ENCODE peak calls at places on chromosomes 4 and X, in seven cellular contexts. One of them, this sample, is unnamed.
A peak's percentile ranks its signal among the peaks of the same experiment; 100 is the strongest.

GRCh38 chrX:16834811-16835210 is 35.4 kb downstream of the RBBP7 start:
- DNase-seq in activated CD4-positive, alpha-beta T cell treated with anti-CD3 and anti-CD28 coated beads, Interleukin-2, amount 50 U/mL, for 1 hour: no peak
- DNase-seq in activated T-cell treated with anti-CD3 and anti-CD28 coated beads for 1 hour: no peak
- DNase-seq in heart left ventricle: no peak
- DNase-seq in hypothalamus: no peak
- DNase-seq in HS-5: no peak
- DNase-seq in left colon: no peak
- DNase-seq in this sample: no peak

GRCh38 chrX:129876734-129877395 is 29.1 kb upstream of the UTP14A start:
- DNase-seq in left colon: no peak
- DNase-seq in hypothalamus: no peak
- DNase-seq in heart left ventricle: no peak
- DNase-seq in activated T-cell treated with anti-CD3 and anti-CD28 coated beads for 1 hour: no peak
- DNase-seq in activated CD4-positive, alpha-beta T cell treated with anti-CD3 and anti-CD28 coated beads, Interleukin-2, amount 50 U/mL, for 1 hour: no peak
- DNase-seq in HS-5: peak; percentile 9
- DNase-seq in this sample: no peak

GRCh38 chrX:129606918-129607317 is 47.8 kb downstream of the APLN start:
- DNase-seq in activated T-cell treated with anti-CD3 and anti-CD28 coated beads for 1 hour: peak; percentile 22
- DNase-seq in HS-5: peak; percentile 10
- DNase-seq in hypothalamus: peak; percentile 15
- DNase-seq in heart left ventricle: no peak
- DNase-seq in activated CD4-positive, alpha-beta T cell treated with anti-CD3 and anti-CD28 coated beads, Interleukin-2, amount 50 U/mL, for 1 hour: peak; percentile 50
- DNase-seq in left colon: no peak
- DNase-seq in this sample: peak; percentile 25

GRCh38 chr4:100450449-100450848 is 67.4 kb downstream of the EMCN start:
- DNase-seq in activated CD4-positive, alpha-beta T cell treated with anti-CD3 and anti-CD28 coated beads, Interleukin-2, amount 50 U/mL, for 1 hour: no peak
- DNase-seq in hypothalamus: no peak
- DNase-seq in activated T-cell treated with anti-CD3 and anti-CD28 coated beads for 1 hour: no peak
- DNase-seq in left colon: no peak
- DNase-seq in HS-5: peak; percentile 24
- DNase-seq in heart left ventricle: no peak
- DNase-seq in this sample: no peak

GRCh38 chr4:743463-744211 is 38.0 kb downstream of the PCGF3 start:
- DNase-seq in heart left ventricle: no peak
- DNase-seq in activated CD4-positive, alpha-beta T cell treated with anti-CD3 and anti-CD28 coated beads, Interleukin-2, amount 50 U/mL, for 1 hour: no peak
- DNase-seq in activated T-cell treated with anti-CD3 and anti-CD28 coated beads for 1 hour: no peak
- DNase-seq in left colon: no peak
- DNase-seq in HS-5: no peak
- DNase-seq in hypothalamus: no peak
- DNase-seq in this sample: no peak

GRCh38 chrX:24025741-24026402 is 1.1 kb downstream of the KLHL15 start:
- DNase-seq in hypothalamus: peak; percentile 39
- DNase-seq in activated T-cell treated with anti-CD3 and anti-CD28 coated beads for 1 hour: peak; percentile 0
- DNase-seq in heart left ventricle: no peak
- DNase-seq in activated CD4-positive, alpha-beta T cell treated with anti-CD3 and anti-CD28 coated beads, Interleukin-2, amount 50 U/mL, for 1 hour: no peak
- DNase-seq in left colon: no peak
- DNase-seq in HS-5: no peak
- DNase-seq in this sample: peak; percentile 5

GRCh38 chr4:124713213-124713592 is 671 bp upstream of the ANKRD50 start:
- DNase-seq in HS-5: peak; percentile 58
- DNase-seq in heart left ventricle: peak; percentile 85
- DNase-seq in left colon: peak; percentile 60
- DNase-seq in activated CD4-positive, alpha-beta T cell treated with anti-CD3 and anti-CD28 coated beads, Interleukin-2, amount 50 U/mL, for 1 hour: no peak
- DNase-seq in hypothalamus: peak; percentile 44
- DNase-seq in activated T-cell treated with anti-CD3 and anti-CD28 coated beads for 1 hour: no peak
- DNase-seq in this sample: peak; percentile 13

GRCh38 chrX:72016881-72017783 is 106.5 kb downstream of the NHSL2 start:
- DNase-seq in HS-5: no peak
- DNase-seq in left colon: no peak
- DNase-seq in hypothalamus: no peak
- DNase-seq in activated CD4-positive, alpha-beta T cell treated with anti-CD3 and anti-CD28 coated beads, Interleukin-2, amount 50 U/mL, for 1 hour: no peak
- DNase-seq in activated T-cell treated with anti-CD3 and anti-CD28 coated beads for 1 hour: no peak
- DNase-seq in heart left ventricle: no peak
- DNase-seq in this sample: no peak

GRCh38 chr4:2817701-2818350 is 24.9 kb downstream of the SH3BP2 start:
- DNase-seq in heart left ventricle: peak; percentile 67
- DNase-seq in HS-5: no peak
- DNase-seq in hypothalamus: no peak
- DNase-seq in activated CD4-positive, alpha-beta T cell treated with anti-CD3 and anti-CD28 coated beads, Interleukin-2, amount 50 U/mL, for 1 hour: peak; percentile 28
- DNase-seq in left colon: no peak
- DNase-seq in activated T-cell treated with anti-CD3 and anti-CD28 coated beads for 1 hour: no peak
- DNase-seq in this sample: no peak

GRCh38 chrX:131306602-131307001 is 17.5 kb upstream of the IGSF1 start:
- DNase-seq in activated T-cell treated with anti-CD3 and anti-CD28 coated beads for 1 hour: no peak
- DNase-seq in left colon: no peak
- DNase-seq in hypothalamus: no peak
- DNase-seq in activated CD4-positive, alpha-beta T cell treated with anti-CD3 and anti-CD28 coated beads, Interleukin-2, amount 50 U/mL, for 1 hour: no peak
- DNase-seq in HS-5: no peak
- DNase-seq in heart left ventricle: no peak
- DNase-seq in this sample: no peak

GRCh38 chrX:129842510-129843208 is 1.0 kb downstream of the ZDHHC9 start:
- DNase-seq in activated CD4-positive, alpha-beta T cell treated with anti-CD3 and anti-CD28 coated beads, Interleukin-2, amount 50 U/mL, for 1 hour: no peak
- DNase-seq in hypothalamus: peak; percentile 0
- DNase-seq in left colon: peak; percentile 47
- DNase-seq in HS-5: no peak
- DNase-seq in heart left ventricle: no peak
- DNase-seq in activated T-cell treated with anti-CD3 and anti-CD28 coated beads for 1 hour: no peak
- DNase-seq in this sample: peak; percentile 15

GRCh38 chr4:96472103-96472867 is 632.4 kb downstream of the PDHA2 start:
- DNase-seq in activated CD4-positive, alpha-beta T cell treated with anti-CD3 and anti-CD28 coated beads, Interleukin-2, amount 50 U/mL, for 1 hour: no peak
- DNase-seq in hypothalamus: no peak
- DNase-seq in left colon: no peak
- DNase-seq in heart left ventricle: no peak
- DNase-seq in HS-5: no peak
- DNase-seq in activated T-cell treated with anti-CD3 and anti-CD28 coated beads for 1 hour: no peak
- DNase-seq in this sample: no peak

GRCh38 chrX:66914082-66914481 is 275.2 kb upstream of the EDA2R start:
- DNase-seq in heart left ventricle: no peak
- DNase-seq in activated T-cell treated with anti-CD3 and anti-CD28 coated beads for 1 hour: no peak
- DNase-seq in hypothalamus: no peak
- DNase-seq in left colon: no peak
- DNase-seq in HS-5: no peak
- DNase-seq in activated CD4-positive, alpha-beta T cell treated with anti-CD3 and anti-CD28 coated beads, Interleukin-2, amount 50 U/mL, for 1 hour: no peak
- DNase-seq in this sample: peak; percentile 46

GRCh38 chr4:17138847-17139246 is 240.4 kb upstream of the LDB2 start:
- DNase-seq in activated T-cell treated with anti-CD3 and anti-CD28 coated beads for 1 hour: no peak
- DNase-seq in HS-5: no peak
- DNase-seq in heart left ventricle: no peak
- DNase-seq in hypothalamus: no peak
- DNase-seq in activated CD4-positive, alpha-beta T cell treated with anti-CD3 and anti-CD28 coated beads, Interleukin-2, amount 50 U/mL, for 1 hour: no peak
- DNase-seq in left colon: no peak
- DNase-seq in this sample: no peak

GRCh38 chr4:42284030-42284429 is 113.3 kb upstream of the SHISA3 start:
- DNase-seq in activated T-cell treated with anti-CD3 and anti-CD28 coated beads for 1 hour: no peak
- DNase-seq in left colon: no peak
- DNase-seq in activated CD4-positive, alpha-beta T cell treated with anti-CD3 and anti-CD28 coated beads, Interleukin-2, amount 50 U/mL, for 1 hour: no peak
- DNase-seq in heart left ventricle: no peak
- DNase-seq in hypothalamus: no peak
- DNase-seq in HS-5: no peak
- DNase-seq in this sample: no peak

GRCh38 chrX:129360175-129360574 is 163.1 kb downstream of the SMARCA1 start:
- DNase-seq in activated CD4-positive, alpha-beta T cell treated with anti-CD3 and anti-CD28 coated beads, Interleukin-2, amount 50 U/mL, for 1 hour: peak; percentile 4
- DNase-seq in hypothalamus: peak; percentile 0
- DNase-seq in activated T-cell treated with anti-CD3 and anti-CD28 coated beads for 1 hour: peak; percentile 5
- DNase-seq in HS-5: peak; percentile 2
- DNase-seq in left colon: no peak
- DNase-seq in heart left ventricle: no peak
- DNase-seq in this sample: peak; percentile 6

GRCh38 chr4:152591876-152592275 is 56.0 kb upstream of the FBXW7 start:
- DNase-seq in activated CD4-positive, alpha-beta T cell treated with anti-CD3 and anti-CD28 coated beads, Interleukin-2, amount 50 U/mL, for 1 hour: no peak
- DNase-seq in HS-5: no peak
- DNase-seq in activated T-cell treated with anti-CD3 and anti-CD28 coated beads for 1 hour: no peak
- DNase-seq in hypothalamus: no peak
- DNase-seq in left colon: no peak
- DNase-seq in heart left ventricle: no peak
- DNase-seq in this sample: no peak

GRCh38 chr4:186260504-186261448 is 5.2 kb upstream of the F11 start:
- DNase-seq in activated T-cell treated with anti-CD3 and anti-CD28 coated beads for 1 hour: no peak
- DNase-seq in HS-5: peak; percentile 57
- DNase-seq in activated CD4-positive, alpha-beta T cell treated with anti-CD3 and anti-CD28 coated beads, Interleukin-2, amount 50 U/mL, for 1 hour: no peak
- DNase-seq in heart left ventricle: no peak
- DNase-seq in hypothalamus: no peak
- DNase-seq in left colon: no peak
- DNase-seq in this sample: no peak

GRCh38 chrX:39773923-39774803 is 323.6 kb downstream of the BCOR start:
- DNase-seq in HS-5: no peak
- DNase-seq in hypothalamus: no peak
- DNase-seq in heart left ventricle: no peak
- DNase-seq in activated CD4-positive, alpha-beta T cell treated with anti-CD3 and anti-CD28 coated beads, Interleukin-2, amount 50 U/mL, for 1 hour: peak; percentile 22
- DNase-seq in activated T-cell treated with anti-CD3 and anti-CD28 coated beads for 1 hour: no peak
- DNase-seq in left colon: no peak
- DNase-seq in this sample: no peak

This sample was measured in prostate gland.